ENCODE peak calls at places on chromosome 17, in five cellular contexts. S is A549, E is K562, J is WTC11, C is HepG2. B is an unnamed sample.

GRCh38 chr17:16322636-16323035 is 30.6 kb downstream of the CENPV start:
- DNase-seq in E (no peak), S (no peak), J (no peak), C (no peak), B (no peak)

GRCh38 chr17:30530346-30531025 is 53.3 kb downstream of the GOSR1 start:
- DNase-seq in J (no peak), E (no peak), C (no peak), S (no peak), B (no peak)

GRCh38 chr17:81004336-81005015 is 12.8 kb downstream of the CHMP6 start:
- DNase-seq in C (no peak), E (no peak), S (no peak), J (no peak), B (no peak)

GRCh38 chr17:78173025-78173715 is 4.8 kb downstream of the SYNGR2 start:
- DNase-seq in S (no peak), E (no peak), C (no peak), J (no peak), B (peak)

GRCh38 chr17:17492562-17492961 is 3.6 kb downstream of the RASD1 start:
- DNase-seq in C (no peak), S (no peak), E (no peak), J (no peak), B (no peak)

GRCh38 chr17:44235583-44235936 is 16.1 kb upstream of the UBTF start:
- DNase-seq in C (no peak), S (no peak), E (no peak), J (no peak), B (no peak)

GRCh38 chr17:50681260-50682200 is 26.2 kb downstream of the ANKRD40 start:
- DNase-seq in J (no peak), E (peak), S (peak), C (peak), B (no peak)

GRCh38 chr17:19614900-19615299 is 33.7 kb upstream of the ALDH3A2 start:
- DNase-seq in E (no peak), C (no peak), S (no peak), J (no peak), B (no peak)

GRCh38 chr17:10161392-10161791 is 37.0 kb downstream of the GAS7 start:
- DNase-seq in E (no peak), C (no peak), J (no peak), S (no peak), B (no peak)

GRCh38 chr17:67725232-67726206 is 7.8 kb downstream of the NOL11 start:
- DNase-seq in C (no peak), E (no peak), J (no peak), S (no peak), B (no peak)

GRCh38 chr17:61279476-61280145 is 120.0 kb upstream of the TBX2 start:
- DNase-seq in E (no peak), C (no peak), J (no peak), S (no peak), B (no peak)

GRCh38 chr17:41540921-41541625 is 13.0 kb upstream of the KRT19 start:
- DNase-seq in S (no peak), J (no peak), E (peak), C (no peak), B (no peak)
- TF ChIP-seq ESRRA in S (no peak), J (no peak), E (no peak), C (no peak), B (no peak)

GRCh38 chr17:58306131-58306951 is 22.3 kb downstream of the TSPOAP1 start:
- DNase-seq in J (no peak), C (no peak), E (no peak), S (no peak), B (no peak)

GRCh38 chr17:58304735-58305486 is 23.7 kb downstream of the TSPOAP1 start:
- DNase-seq in S (no peak), E (no peak), C (no peak), J (no peak), B (no peak)

GRCh38 chr17:58303981-58304734 is 23.4 kb upstream of the MPO start:
- DNase-seq in J (peak), S (peak), E (peak), C (peak), B (no peak)

GRCh38 chr17:58307468-58308172 is 21.0 kb downstream of the TSPOAP1 start:
- DNase-seq in S (no peak), J (no peak), E (no peak), C (no peak), B (no peak)

GRCh38 chr17:58305626-58306025 is 23.0 kb downstream of the TSPOAP1 start:
- DNase-seq in J (no peak), C (no peak), S (no peak), E (no peak), B (no peak)
- TF ChIP-seq ESRRA in J (no peak), C (no peak), S (no peak), E (no peak), B (no peak)

GRCh38 chr17:64060331-64060730 is 39.9 kb upstream of the ICAM2 start:
- DNase-seq in J (no peak), C (no peak), S (no peak), E (no peak), B (no peak)

GRCh38 chr17:64061157-64061898 is 40.9 kb upstream of the ICAM2 start:
- DNase-seq in J (no peak), E (no peak), S (no peak), C (no peak), B (peak)

GRCh38 chr17:64063766-64064224 is 43.4 kb upstream of the ICAM2 start:
- DNase-seq in E (peak), S (peak), C (peak), J (peak), B (no peak)

GRCh38 chr17:64064331-64064730 is 43.9 kb upstream of the ICAM2 start:
- DNase-seq in S (no peak), J (no peak), C (no peak), E (no peak), B (no peak)

DNA sequence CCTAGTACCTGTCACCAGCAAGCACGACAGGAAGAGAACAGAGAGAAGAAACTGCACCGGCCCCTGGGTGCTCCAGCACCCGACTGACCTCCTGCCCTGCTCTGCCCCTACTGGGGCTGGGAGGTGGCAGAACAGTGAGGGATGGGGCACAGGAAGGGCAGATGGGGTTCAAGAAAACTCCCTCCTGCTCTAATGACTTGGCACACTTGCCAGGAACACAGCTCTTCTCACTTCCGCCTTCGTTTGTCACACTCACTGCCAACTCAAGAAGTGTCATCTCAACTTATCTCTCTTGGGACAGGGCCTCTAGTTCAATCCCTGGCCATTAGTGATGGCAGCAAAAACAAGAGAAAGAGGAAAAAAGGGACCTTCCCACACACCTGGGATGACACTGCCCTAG is 42.7 kb upstream of the ICAM2 start:
- DNase-seq in J (no peak), S (no peak), C (no peak), E (no peak), B (peak)
- TF ChIP-seq ESRRA in J (no peak), S (no peak), C (no peak), E (no peak), B (no peak)

DNA sequence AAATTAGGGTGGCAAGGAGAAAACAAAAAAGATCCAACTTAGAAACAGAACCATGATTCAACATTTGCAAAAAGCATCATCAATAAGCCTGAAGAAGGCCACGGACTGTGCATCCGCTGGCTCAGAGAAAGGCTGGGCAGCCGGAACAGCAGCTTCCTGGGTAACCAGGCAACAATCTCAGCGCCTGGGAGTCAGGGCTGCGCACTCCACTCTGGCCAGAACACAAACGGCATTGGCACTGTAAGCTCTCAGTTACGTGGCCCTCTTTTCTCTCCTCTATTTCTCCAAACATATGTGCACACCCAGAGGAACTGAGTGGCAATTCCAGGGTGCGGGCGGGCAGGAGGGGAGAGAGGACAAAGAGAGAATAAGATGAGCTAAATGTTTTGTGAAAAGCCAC is 6.4 kb upstream of the GHDC start:
- DNase-seq in C (no peak), S (no peak), E (no peak), J (no peak), B (no peak)
- TF ChIP-seq ESRRA in C (no peak), S (no peak), E (no peak), J (no peak), B (no peak)

GRCh38 chr17:1720856-1721386 is 3.6 kb upstream of the WDR81 start:
- DNase-seq in E (no peak), C (peak), S (peak), J (peak), B (no peak)
- TF ChIP-seq ESRRA in E (peak), C (peak), S (peak), J (no peak), B (peak)

GRCh38 chr17:60039096-60039495 is 39.6 kb downstream of the HEATR6 start:
- DNase-seq in E (peak), J (no peak), C (no peak), S (no peak), B (no peak)
- TF ChIP-seq ESRRA in E (no peak), J (no peak), C (no peak), S (no peak), B (no peak)

GRCh38 chr17:82734987-82735866 is at the start of gene FN3K:
- DNase-seq in S (peak), C (peak), E (peak), J (peak), B (no peak)
- TF ChIP-seq ESRRA in S (no peak), C (peak), E (no peak), J (no peak), B (no peak)

GRCh38 chr17:57994436-57994835 is 6.4 kb upstream of the VEZF1 start:
- DNase-seq in S (no peak), E (no peak), J (no peak), C (no peak), B (no peak)

GRCh38 chr17:57993471-57994365 is 5.7 kb upstream of the VEZF1 start:
- DNase-seq in C (peak), E (no peak), S (no peak), J (no peak), B (no peak)

GRCh38 chr17:57998234-57998746 is 8.8 kb downstream of the SRSF1 start:
- DNase-seq in J (no peak), E (no peak), S (no peak), C (no peak), B (no peak)

GRCh38 chr17:57997085-57997809 is 9.2 kb upstream of the VEZF1 start:
- DNase-seq in E (no peak), S (no peak), C (no peak), J (no peak), B (no peak)

DNA sequence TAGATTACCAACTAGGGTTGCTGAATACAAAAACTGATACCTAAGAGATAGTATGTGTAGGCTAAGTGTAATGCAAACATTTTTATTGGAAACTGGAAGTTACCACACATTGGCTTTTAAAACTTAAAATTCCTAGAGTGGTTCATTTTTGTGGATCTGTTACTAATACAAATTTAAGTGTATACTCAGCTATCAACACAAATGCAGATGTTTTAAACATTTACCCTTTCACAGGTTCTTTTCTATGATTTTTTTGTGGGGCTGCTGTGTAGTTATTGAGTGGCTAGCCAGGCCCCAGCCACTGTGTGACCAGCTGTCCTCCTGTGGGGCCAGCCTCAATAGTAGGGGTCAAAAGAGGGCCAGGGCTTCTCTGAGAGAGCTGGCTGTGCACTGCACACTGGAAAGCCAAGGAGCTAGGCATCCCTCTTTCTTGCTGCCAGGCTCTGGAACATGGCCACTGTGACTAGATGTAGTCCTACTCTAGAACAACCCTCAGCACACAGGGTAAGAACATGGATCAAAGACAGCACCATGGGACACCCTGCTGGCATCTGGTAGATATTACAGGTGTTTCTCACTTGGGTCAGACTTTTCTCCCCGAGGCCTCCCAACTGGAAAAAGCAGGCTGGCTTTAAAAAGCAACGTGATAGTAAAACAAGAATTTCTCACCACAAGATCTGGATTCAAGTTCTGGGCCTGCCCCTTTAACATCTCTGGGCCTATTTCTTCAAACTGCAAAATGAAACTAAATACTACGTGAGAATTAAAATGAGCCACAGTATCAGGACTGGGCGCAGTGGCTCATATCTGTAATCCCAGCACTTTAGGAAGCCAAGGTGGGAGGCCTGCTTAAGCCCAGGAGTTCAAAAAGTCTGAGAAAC is 7.3 kb upstream of the VEZF1 start:
- DNase-seq in C (peak), E (peak), J (peak), S (peak), B (no peak)
- TF ChIP-seq ESRRA in C (peak), E (no peak), J (no peak), S (no peak), B (no peak)

GRCh38 chr17:72725432-72726068 is 366.9 kb downstream of the SLC39A11 start:
- DNase-seq in C (peak), J (peak), S (peak), E (peak), B (no peak)
- TF ChIP-seq ESRRA in C (no peak), J (no peak), S (no peak), E (no peak), B (no peak)

DNA sequence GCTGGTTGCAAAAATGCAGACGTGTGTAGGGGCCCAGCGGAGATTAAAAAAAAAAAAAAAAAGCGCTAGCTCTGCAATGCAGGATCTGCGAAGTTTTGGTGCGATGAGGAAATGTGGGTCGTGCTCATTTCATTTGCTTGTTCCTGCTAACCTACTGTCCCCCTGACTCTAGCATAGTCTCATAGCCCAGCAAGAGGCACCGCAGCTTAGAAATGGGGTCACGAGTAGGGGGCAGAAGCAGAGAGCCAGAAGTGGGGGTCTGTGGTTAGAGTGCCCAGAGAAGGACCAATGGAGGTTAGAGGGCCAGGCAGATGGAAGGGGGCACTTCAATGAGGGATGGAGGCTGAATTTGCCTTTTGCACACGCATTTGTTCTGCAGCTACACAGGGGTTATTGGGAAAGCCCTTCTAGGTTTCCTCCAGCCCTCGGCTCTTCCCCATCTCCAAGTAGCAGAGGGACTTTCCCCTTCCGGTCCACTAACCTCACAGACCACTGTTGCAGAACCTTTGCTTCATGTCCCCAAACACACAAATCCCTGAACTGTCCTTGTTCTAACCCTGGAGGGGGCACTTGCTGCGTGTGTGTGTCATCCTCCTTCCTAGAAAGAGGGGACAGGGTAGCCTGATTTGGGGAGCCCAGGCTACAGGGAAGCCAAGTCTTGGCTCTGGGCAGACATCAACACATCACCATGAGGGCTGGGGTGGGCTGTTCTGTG is 7.0 kb upstream of the NR1D1 start:
- DNase-seq in E (no peak), S (no peak), C (peak), J (no peak), B (no peak)
- TF ChIP-seq ESRRA in E (no peak), S (no peak), C (no peak), J (no peak), B (no peak)

B was measured in GM12878.